ENCODE peak calls at places on chromosomes 3 and 15, in six cellular contexts. M is transverse colon, I is GM06990, T is tibial nerve, E is pancreas, L is PC-3. D is an unnamed sample. For H3K27me3 and H3K36me3, the result is how much of the 10 kb centered on the place peaks cover.

GRCh38 chr3:185175370-185175987 is 22.6 kb upstream of the C3orf70 start:
- DNase-seq in E (no peak), L (no peak), T (peak), I (peak), M (peak), D (no peak)

GRCh38 chr3:190225186-190225692 is 97.0 kb downstream of the CLDN1 start:
- DNase-seq in M (no peak), L (peak), E (no peak), T (no peak), I (no peak), D (peak)

GRCh38 chr3:24495334-24495994 is 814 bp upstream of the THRB start:
- DNase-seq in E (peak), I (no peak), T (peak), M (peak), L (peak), D (no peak)

GRCh38 chr3:172029425-172030128 is 9.8 kb upstream of the FNDC3B start:
- DNase-seq in E (no peak), M (no peak), I (no peak), T (no peak), L (no peak), D (no peak)

GRCh38 chr3:134437211-134437752 is 48.5 kb downstream of the ANAPC13 start:
- DNase-seq in M (no peak), L (no peak), E (no peak), I (no peak), T (no peak), D (peak)

GRCh38 chr3:179613807-179614206 is 9.2 kb downstream of the NDUFB5 start:
- DNase-seq in I (no peak), M (no peak), L (no peak), T (no peak), E (no peak), D (no peak)

GRCh38 chr3:4343258-4343657 is 40.1 kb downstream of the SETMAR start:
- DNase-seq in T (no peak), L (no peak), M (no peak), E (no peak), I (no peak), D (peak)

GRCh38 chr3:192883512-192883911 is 34.1 kb downstream of the MB21D2 start:
- DNase-seq in M (no peak), L (peak), T (no peak), E (no peak), I (no peak), D (no peak)

GRCh38 chr3:186118692-186119091 is 9.8 kb upstream of the ETV5 start:
- DNase-seq in L (no peak), M (no peak), I (no peak), E (no peak), T (no peak), D (no peak)

GRCh38 chr15:35936284-35936683 is 390.3 kb upstream of the DPH6 start:
- DNase-seq in L (no peak), I (no peak), M (no peak), E (no peak), T (no peak), D (no peak)

GRCh38 chr3:4476507-4476906 is 9.4 kb upstream of the SUMF1 start:
- DNase-seq in M (no peak), E (no peak), T (no peak), L (no peak), I (no peak), D (no peak)

GRCh38 chr3:168121175-168121853 is 25.6 kb upstream of the GOLIM4 start:
- DNase-seq in T (no peak), M (peak), I (no peak), E (no peak), L (no peak), D (no peak)

GRCh38 chr3:115912372-115912771 is 289.1 kb downstream of the GAP43 start:
- DNase-seq in I (no peak), M (no peak), L (no peak), T (peak), E (no peak), D (no peak)

GRCh38 chr3:122609798-122610559 is 32.5 kb downstream of the PARP15 start:
- DNase-seq in I (peak), L (peak), E (no peak), T (no peak), M (no peak), D (peak)

GRCh38 chr15:80031841-80032240 is 27.6 kb upstream of the ZFAND6 start:
- DNase-seq in L (peak), M (peak), I (no peak), E (no peak), T (no peak), D (peak)

GRCh38 chr3:42499478-42499871 is 3.0 kb upstream of the VIPR1 start:
- DNase-seq in I (no peak), T (no peak), L (no peak), M (no peak), E (no peak), D (no peak)

GRCh38 chr3:124053871-124054270 is 61.9 kb upstream of the ROPN1 start:
- DNase-seq in M (no peak), I (no peak), E (no peak), T (no peak), L (no peak), D (no peak)

GRCh38 chr3:11949351-11949750 is 54.8 kb upstream of the SYN2 start:
- DNase-seq in E (no peak), I (no peak), M (no peak), L (no peak), T (no peak), D (no peak)
- H3K27me3 ChIP-seq in E (under half), I (under half), M (under half), L (half or more), T (under half), D (under half)

GRCh38 chr3:56621686-56622085 is 61.4 kb downstream of the TASOR start:
- DNase-seq in L (peak), M (no peak), I (no peak), E (no peak), T (no peak), D (peak)
- H3K36me3 ChIP-seq in L (half or more), M (under half), I (under half), E (under half), T (under half), D (under half)

GRCh38 chr3:10712121-10712520 is 103.9 kb upstream of the SLC6A11 start:
- DNase-seq in M (no peak), L (no peak), E (no peak), I (no peak), T (no peak), D (no peak)

GRCh38 chr3:10715886-10716285 is 100.1 kb upstream of the SLC6A11 start:
- DNase-seq in T (no peak), I (no peak), M (no peak), L (no peak), E (no peak), D (no peak)

GRCh38 chr3:10717756-10718155 is 98.3 kb upstream of the SLC6A11 start:
- DNase-seq in E (no peak), L (no peak), M (no peak), I (no peak), T (no peak), D (no peak)

GRCh38 chr3:10716964-10717363 is 99.1 kb upstream of the SLC6A11 start:
- DNase-seq in T (no peak), I (no peak), L (no peak), E (no peak), M (no peak), D (no peak)

DNA sequence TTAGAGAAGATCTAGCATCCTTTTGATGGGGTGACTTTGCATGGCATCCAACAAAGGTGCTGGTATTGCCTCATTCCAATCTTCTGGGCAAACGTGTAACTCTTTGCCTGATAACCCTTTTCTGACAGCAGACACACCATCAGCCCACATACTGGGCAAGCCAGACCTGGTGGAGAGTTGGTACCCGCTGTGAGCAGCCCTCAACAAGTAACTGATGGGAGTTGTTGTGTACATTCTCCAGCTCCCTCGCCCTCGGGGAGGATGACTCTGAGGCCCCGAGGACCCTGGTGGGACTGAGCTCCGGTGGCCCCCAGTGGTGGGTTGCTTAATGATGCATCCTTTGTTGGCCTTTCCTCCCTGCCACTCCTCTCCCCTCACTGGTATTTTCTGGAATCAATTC is 102.4 kb upstream of the SLC6A11 start:
- DNase-seq in M (no peak), E (no peak), I (no peak), T (no peak), L (no peak), D (no peak)
- H3K27me3 ChIP-seq in M (under half), E (under half), I (under half), T (under half), L (half or more), D (under half)

GRCh38 chr3:136931587-136931986 is 26.2 kb upstream of the IL20RB start:
- DNase-seq in I (no peak), M (peak), T (no peak), E (no peak), L (peak), D (no peak)
- H3K36me3 ChIP-seq in I (under half), M (under half), T (under half), E (under half), L (under half), D (under half)

GRCh38 chr3:177345049-177345972 is 148.0 kb upstream of the TBL1XR1 start:
- DNase-seq in E (peak), I (no peak), M (peak), L (peak), T (peak), D (peak)
- H3K27me3 ChIP-seq in E (under half), I (under half), M (under half), L (under half), T (under half), D (under half)

GRCh38 chr3:12496453-12496761 is 12.1 kb downstream of the TSEN2 start:
- DNase-seq in M (no peak), I (no peak), E (no peak), T (no peak), L (no peak), D (no peak)
- H3K36me3 ChIP-seq in M (under half), I (under half), E (under half), T (under half), L (half or more), D (under half)

DNA sequence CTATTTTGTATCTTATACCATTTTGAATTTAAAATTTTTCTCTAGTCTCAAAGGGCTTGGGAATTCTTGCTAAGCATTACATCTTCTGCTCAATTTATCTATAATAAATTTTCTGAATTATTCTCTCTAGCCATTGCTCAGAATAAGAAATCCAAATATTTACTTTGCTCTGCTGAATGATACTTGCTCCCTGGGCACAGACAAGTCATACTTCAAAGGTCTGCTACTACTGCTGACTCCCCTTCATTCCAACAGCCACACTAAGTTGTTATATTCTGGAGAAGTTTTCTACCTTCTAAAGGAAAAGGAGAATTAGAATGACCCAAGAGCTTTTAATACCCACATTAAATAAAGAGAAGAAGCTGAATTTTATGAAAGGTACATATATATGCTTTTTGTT is 460.3 kb upstream of the ZNF717 start:
- DNase-seq in I (no peak), M (no peak), E (no peak), L (no peak), T (no peak), D (no peak)
- H3K27me3 ChIP-seq in I (under half), M (under half), E (under half), L (under half), T (under half), D (under half)

GRCh38 chr15:56228352-56228751 is 15.3 kb downstream of the RFX7 start:
- DNase-seq in M (no peak), I (no peak), T (no peak), L (no peak), E (no peak), D (no peak)
- H3K36me3 ChIP-seq in M (under half), I (under half), T (under half), L (under half), E (under half), D (under half)

GRCh38 chr15:43204016-43204901 is 16.6 kb downstream of the EPB42 start:
- DNase-seq in E (peak), I (no peak), T (no peak), L (peak), M (no peak), D (peak)
- H3K27me3 ChIP-seq in E (under half), I (under half), T (under half), L (under half), M (under half), D (under half)